ENCODE peak calls at places on chromosomes 6 and 20, in six cellular contexts. One of them, this sample, is unnamed.

GRCh38 chr6:13453771-13454251 is 33.6 kb downstream of the GFOD1 start:
- DNase-seq in choroid plexus epithelial cell: no peak
- DNase-seq in HL-60: no peak
- DNase-seq in MCF 10A: peak
- DNase-seq in stimulated activated CD8-positive, alpha-beta memory T cell treated with anti-CD3 and anti-CD28 coated beads, Interleukin-2, amount 100 ng/mL, for 1 hour: no peak
- DNase-seq in naive thymus-derived CD8-positive, alpha-beta T cell: no peak
- DNase-seq in this sample: peak

GRCh38 chr20:12166053-12166717 is 248.5 kb downstream of the BTBD3 start:
- DNase-seq in naive thymus-derived CD8-positive, alpha-beta T cell: no peak
- DNase-seq in MCF 10A: peak
- DNase-seq in stimulated activated CD8-positive, alpha-beta memory T cell treated with anti-CD3 and anti-CD28 coated beads, Interleukin-2, amount 100 ng/mL, for 1 hour: no peak
- DNase-seq in HL-60: peak
- DNase-seq in choroid plexus epithelial cell: peak
- DNase-seq in this sample: peak

GRCh38 chr6:17519120-17519519 is 81.0 kb upstream of the FAM8A1 start:
- DNase-seq in naive thymus-derived CD8-positive, alpha-beta T cell: no peak
- DNase-seq in HL-60: no peak
- DNase-seq in stimulated activated CD8-positive, alpha-beta memory T cell treated with anti-CD3 and anti-CD28 coated beads, Interleukin-2, amount 100 ng/mL, for 1 hour: no peak
- DNase-seq in choroid plexus epithelial cell: no peak
- DNase-seq in MCF 10A: no peak
- DNase-seq in this sample: peak

GRCh38 chr6:39952170-39952569 is 17.9 kb upstream of the MOCS1 start:
- DNase-seq in choroid plexus epithelial cell: peak
- DNase-seq in HL-60: no peak
- DNase-seq in stimulated activated CD8-positive, alpha-beta memory T cell treated with anti-CD3 and anti-CD28 coated beads, Interleukin-2, amount 100 ng/mL, for 1 hour: no peak
- DNase-seq in naive thymus-derived CD8-positive, alpha-beta T cell: no peak
- DNase-seq in MCF 10A: no peak
- DNase-seq in this sample: peak

GRCh38 chr20:7712661-7713060 is 227.6 kb downstream of the HAO1 start:
- DNase-seq in MCF 10A: no peak
- DNase-seq in HL-60: no peak
- DNase-seq in choroid plexus epithelial cell: no peak
- DNase-seq in stimulated activated CD8-positive, alpha-beta memory T cell treated with anti-CD3 and anti-CD28 coated beads, Interleukin-2, amount 100 ng/mL, for 1 hour: no peak
- DNase-seq in naive thymus-derived CD8-positive, alpha-beta T cell: no peak
- DNase-seq in this sample: peak

GRCh38 chr20:36572701-36573102 is 695 bp upstream of the TGIF2 start:
- DNase-seq in naive thymus-derived CD8-positive, alpha-beta T cell: peak
- DNase-seq in choroid plexus epithelial cell: peak
- DNase-seq in HL-60: no peak
- DNase-seq in stimulated activated CD8-positive, alpha-beta memory T cell treated with anti-CD3 and anti-CD28 coated beads, Interleukin-2, amount 100 ng/mL, for 1 hour: peak
- DNase-seq in MCF 10A: no peak
- DNase-seq in this sample: peak

GRCh38 chr6:41424370-41425058 is 89.1 kb downstream of the NCR2 start:
- DNase-seq in choroid plexus epithelial cell: peak
- DNase-seq in MCF 10A: peak
- DNase-seq in HL-60: peak
- DNase-seq in stimulated activated CD8-positive, alpha-beta memory T cell treated with anti-CD3 and anti-CD28 coated beads, Interleukin-2, amount 100 ng/mL, for 1 hour: peak
- DNase-seq in naive thymus-derived CD8-positive, alpha-beta T cell: peak
- DNase-seq in this sample: peak

GRCh38 chr6:100730001-100730400 is 151.1 kb downstream of the ASCC3 start:
- DNase-seq in stimulated activated CD8-positive, alpha-beta memory T cell treated with anti-CD3 and anti-CD28 coated beads, Interleukin-2, amount 100 ng/mL, for 1 hour: no peak
- DNase-seq in HL-60: no peak
- DNase-seq in MCF 10A: no peak
- DNase-seq in naive thymus-derived CD8-positive, alpha-beta T cell: no peak
- DNase-seq in choroid plexus epithelial cell: no peak
- DNase-seq in this sample: no peak

GRCh38 chr20:50931306-50932015 is at the start of gene ADNP:
- DNase-seq in choroid plexus epithelial cell: peak
- DNase-seq in MCF 10A: peak
- DNase-seq in stimulated activated CD8-positive, alpha-beta memory T cell treated with anti-CD3 and anti-CD28 coated beads, Interleukin-2, amount 100 ng/mL, for 1 hour: peak
- DNase-seq in naive thymus-derived CD8-positive, alpha-beta T cell: peak
- DNase-seq in HL-60: peak
- DNase-seq in this sample: peak

GRCh38 chr6:154629127-154629526 is 104.1 kb upstream of the SCAF8 start:
- DNase-seq in stimulated activated CD8-positive, alpha-beta memory T cell treated with anti-CD3 and anti-CD28 coated beads, Interleukin-2, amount 100 ng/mL, for 1 hour: no peak
- DNase-seq in choroid plexus epithelial cell: no peak
- DNase-seq in HL-60: no peak
- DNase-seq in MCF 10A: no peak
- DNase-seq in naive thymus-derived CD8-positive, alpha-beta T cell: no peak
- DNase-seq in this sample: no peak

GRCh38 chr6:161924516-161925116 is 650.8 kb upstream of the AGPAT4 start:
- DNase-seq in naive thymus-derived CD8-positive, alpha-beta T cell: no peak
- DNase-seq in choroid plexus epithelial cell: no peak
- DNase-seq in HL-60: no peak
- DNase-seq in MCF 10A: no peak
- DNase-seq in stimulated activated CD8-positive, alpha-beta memory T cell treated with anti-CD3 and anti-CD28 coated beads, Interleukin-2, amount 100 ng/mL, for 1 hour: no peak
- DNase-seq in this sample: peak

GRCh38 chr6:44110005-44110681 is 17.1 kb downstream of the MRPL14 start:
- DNase-seq in naive thymus-derived CD8-positive, alpha-beta T cell: no peak
- DNase-seq in HL-60: no peak
- DNase-seq in MCF 10A: no peak
- DNase-seq in choroid plexus epithelial cell: peak
- DNase-seq in stimulated activated CD8-positive, alpha-beta memory T cell treated with anti-CD3 and anti-CD28 coated beads, Interleukin-2, amount 100 ng/mL, for 1 hour: no peak
- DNase-seq in this sample: no peak

GRCh38 chr6:129215916-129216525 is 333.1 kb downstream of the LAMA2 start:
- DNase-seq in stimulated activated CD8-positive, alpha-beta memory T cell treated with anti-CD3 and anti-CD28 coated beads, Interleukin-2, amount 100 ng/mL, for 1 hour: no peak
- DNase-seq in naive thymus-derived CD8-positive, alpha-beta T cell: no peak
- DNase-seq in HL-60: no peak
- DNase-seq in MCF 10A: no peak
- DNase-seq in choroid plexus epithelial cell: no peak
- DNase-seq in this sample: no peak

GRCh38 chr6:139853302-139853992 is 479.0 kb upstream of the CITED2 start:
- DNase-seq in choroid plexus epithelial cell: no peak
- DNase-seq in stimulated activated CD8-positive, alpha-beta memory T cell treated with anti-CD3 and anti-CD28 coated beads, Interleukin-2, amount 100 ng/mL, for 1 hour: no peak
- DNase-seq in MCF 10A: no peak
- DNase-seq in HL-60: no peak
- DNase-seq in naive thymus-derived CD8-positive, alpha-beta T cell: no peak
- DNase-seq in this sample: peak

GRCh38 chr20:59671661-59672471 is 67.5 kb downstream of the PHACTR3 start:
- DNase-seq in HL-60: no peak
- DNase-seq in naive thymus-derived CD8-positive, alpha-beta T cell: no peak
- DNase-seq in stimulated activated CD8-positive, alpha-beta memory T cell treated with anti-CD3 and anti-CD28 coated beads, Interleukin-2, amount 100 ng/mL, for 1 hour: no peak
- DNase-seq in MCF 10A: no peak
- DNase-seq in choroid plexus epithelial cell: no peak
- DNase-seq in this sample: no peak

GRCh38 chr6:13066050-13066449 is 262.3 kb downstream of the TBC1D7 start:
- DNase-seq in stimulated activated CD8-positive, alpha-beta memory T cell treated with anti-CD3 and anti-CD28 coated beads, Interleukin-2, amount 100 ng/mL, for 1 hour: no peak
- DNase-seq in MCF 10A: no peak
- DNase-seq in choroid plexus epithelial cell: no peak
- DNase-seq in HL-60: no peak
- DNase-seq in naive thymus-derived CD8-positive, alpha-beta T cell: no peak
- DNase-seq in this sample: no peak

GRCh38 chr6:28742668-28743270 is 181.0 kb downstream of the TRIM27 start:
- DNase-seq in choroid plexus epithelial cell: peak
- DNase-seq in HL-60: no peak
- DNase-seq in stimulated activated CD8-positive, alpha-beta memory T cell treated with anti-CD3 and anti-CD28 coated beads, Interleukin-2, amount 100 ng/mL, for 1 hour: no peak
- DNase-seq in naive thymus-derived CD8-positive, alpha-beta T cell: no peak
- DNase-seq in MCF 10A: peak
- DNase-seq in this sample: peak

GRCh38 chr6:53741417-53741816 is 53.4 kb upstream of the LRRC1 start:
- DNase-seq in naive thymus-derived CD8-positive, alpha-beta T cell: no peak
- DNase-seq in MCF 10A: no peak
- DNase-seq in HL-60: no peak
- DNase-seq in stimulated activated CD8-positive, alpha-beta memory T cell treated with anti-CD3 and anti-CD28 coated beads, Interleukin-2, amount 100 ng/mL, for 1 hour: no peak
- DNase-seq in choroid plexus epithelial cell: no peak
- DNase-seq in this sample: no peak

GRCh38 chr20:43914286-43914685 is 366 bp upstream of the TOX2 start:
- DNase-seq in choroid plexus epithelial cell: no peak
- DNase-seq in naive thymus-derived CD8-positive, alpha-beta T cell: no peak
- DNase-seq in stimulated activated CD8-positive, alpha-beta memory T cell treated with anti-CD3 and anti-CD28 coated beads, Interleukin-2, amount 100 ng/mL, for 1 hour: no peak
- DNase-seq in HL-60: no peak
- DNase-seq in MCF 10A: no peak
- DNase-seq in this sample: no peak